ENCODE peak calls at places on chromosomes 4 and X, in six cellular contexts. Z is A549, K is IMR-90, C is PC-3, Q is HepG2, X is GM23338. D is an unnamed sample.
A peak's percentile ranks its signal among the peaks of the same experiment; 100 is the strongest.

GRCh38 chr4:87130985-87131753 is 89.2 kb downstream of the KLHL8 start:
- DNase-seq in K (no peak), X (no peak), Z (peak; percentile 3), Q (no peak), C (no peak), D (no peak)

GRCh38 chrX:120604359-120604782 is 470 bp downstream of the MCTS1 start:
- DNase-seq in X (no peak), Z (peak; percentile 38), Q (peak; percentile 5), C (peak; percentile 37), K (peak; percentile 33), D (peak; percentile 79)

GRCh38 chr4:8549352-8549931 is 30.8 kb upstream of the GPR78 start:
- DNase-seq in Q (no peak), Z (no peak), C (no peak), X (no peak), K (no peak), D (peak; percentile 37)

GRCh38 chr4:1488831-1489638 is 82.8 kb upstream of the NKX1-1 start:
- DNase-seq in X (no peak), C (no peak), K (no peak), Q (no peak), Z (no peak), D (peak; percentile 76)

GRCh38 chr4:88522702-88523324 is 763 bp downstream of the PYURF start:
- DNase-seq in Q (peak; percentile 9), C (peak; percentile 16), X (peak; percentile 41), K (peak; percentile 33), Z (peak; percentile 30), D (peak; percentile 63)

GRCh38 chr4:17932041-17932440 is 89.5 kb downstream of the LCORL start:
- DNase-seq in K (peak; percentile 56), Z (no peak), C (no peak), X (no peak), Q (no peak), D (no peak)

GRCh38 chr4:71460368-71460767 is 121.5 kb downstream of the SLC4A4 start:
- DNase-seq in C (peak; percentile 20), K (no peak), Z (peak; percentile 60), X (no peak), Q (no peak), D (no peak)

GRCh38 chrX:24392709-24393108 is 32.3 kb downstream of the SUPT20HL1 start:
- DNase-seq in C (no peak), Z (no peak), K (no peak), X (no peak), Q (no peak), D (no peak)

GRCh38 chr4:148163011-148163410 is 279.2 kb downstream of the NR3C2 start:
- DNase-seq in X (no peak), C (no peak), Q (no peak), Z (no peak), K (no peak), D (no peak)

GRCh38 chr4:8295471-8295870 is 25.9 kb downstream of the HTRA3 start:
- DNase-seq in X (no peak), Z (no peak), K (no peak), C (no peak), Q (no peak), D (peak; percentile 22)

DNA sequence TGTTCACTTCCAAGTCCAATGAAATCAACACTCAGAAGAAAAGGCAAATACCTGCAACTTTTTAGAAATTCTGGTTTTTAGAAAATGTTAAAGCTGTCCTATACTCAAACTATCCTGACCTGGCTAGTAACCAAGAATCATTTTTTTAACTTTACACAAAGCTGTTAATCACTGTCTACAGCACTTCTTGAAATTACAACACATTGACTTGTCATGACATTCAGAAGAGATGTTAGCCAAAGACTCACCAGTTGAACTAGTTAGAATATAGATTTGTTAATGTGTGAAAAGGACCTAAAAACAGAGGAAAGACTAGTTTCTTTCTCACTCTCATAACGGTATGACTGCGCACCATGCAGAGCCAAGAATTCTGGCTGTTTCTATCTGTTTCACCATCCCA is 98.8 kb downstream of the COX18 start:
- DNase-seq in Q (no peak), C (no peak), K (no peak), X (no peak), Z (no peak), D (no peak)
- H3K4me2 ChIP-seq in Q (no peak overlapping the region), C (peak overlapping the region; percentile 52), K (no peak overlapping the region), X (no peak overlapping the region), Z (peak overlapping the region; percentile 53), D (peak overlapping the region; percentile 64)

GRCh38 chr4:172055498-172055897 is 242.3 kb downstream of the GALNTL6 start:
- DNase-seq in Q (no peak), X (no peak), C (no peak), Z (no peak), K (no peak), D (no peak)

GRCh38 chr4:172055046-172055445 is 241.8 kb downstream of the GALNTL6 start:
- DNase-seq in Z (no peak), C (no peak), Q (no peak), K (no peak), X (no peak), D (no peak)
- H3K4me2 ChIP-seq in Z (no peak overlapping the region), C (no peak overlapping the region), Q (no peak overlapping the region), K (no peak overlapping the region), X (no peak overlapping the region), D (no peak overlapping the region)

DNA sequence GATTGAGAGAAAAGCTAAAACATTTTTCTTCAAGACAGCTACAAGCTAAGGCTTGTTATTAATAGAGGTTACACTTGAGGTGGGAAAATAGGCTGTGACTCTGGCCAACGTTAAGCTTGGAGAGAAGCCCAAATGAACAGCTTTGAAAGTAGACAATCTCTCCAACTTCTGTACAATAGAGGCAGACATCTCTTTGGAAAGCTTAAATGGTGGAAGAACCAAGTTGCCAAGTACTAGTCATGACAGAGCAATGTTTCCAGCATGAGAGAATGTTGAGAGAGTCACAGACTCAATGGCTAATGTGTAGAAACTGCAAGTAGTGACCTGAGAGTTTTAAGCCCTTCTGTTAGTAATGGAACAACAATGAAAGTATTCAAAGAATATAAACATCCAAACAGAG is 298.1 kb downstream of the INPP4B start:
- DNase-seq in C (no peak), X (no peak), K (peak; percentile 57), Q (no peak), Z (no peak), D (no peak)
- H3K4me2 ChIP-seq in C (no peak overlapping the region), X (no peak overlapping the region), K (no peak overlapping the region), Q (no peak overlapping the region), Z (no peak overlapping the region), D (no peak overlapping the region)

GRCh38 chr4:145281224-145281623 is 100.8 kb upstream of the OTUD4 start:
- DNase-seq in X (no peak), K (no peak), Q (no peak), Z (no peak), C (no peak), D (no peak)

GRCh38 chr4:145279122-145279960 is 99.0 kb upstream of the OTUD4 start:
- DNase-seq in Z (no peak), C (peak; percentile 77), Q (no peak), X (no peak), K (peak; percentile 81), D (peak; percentile 74)

GRCh38 chr4:145280541-145280940 is 100.2 kb upstream of the OTUD4 start:
- DNase-seq in C (no peak), K (no peak), Z (no peak), X (no peak), Q (no peak), D (no peak)

GRCh38 chr4:145276044-145276443 is 95.7 kb upstream of the OTUD4 start:
- DNase-seq in C (no peak), K (no peak), Q (no peak), Z (no peak), X (no peak), D (no peak)

GRCh38 chr4:145278341-145279121 is 98.1 kb upstream of the OTUD4 start:
- DNase-seq in Q (no peak), Z (no peak), X (no peak), K (peak; percentile 87), C (peak; percentile 60), D (peak; percentile 71)
- H3K4me2 ChIP-seq in Q (no peak overlapping the region), Z (no peak overlapping the region), X (no peak overlapping the region), K (peak overlapping the region; percentile 68), C (peak overlapping the region; percentile 44), D (peak overlapping the region; percentile 50)

DNA sequence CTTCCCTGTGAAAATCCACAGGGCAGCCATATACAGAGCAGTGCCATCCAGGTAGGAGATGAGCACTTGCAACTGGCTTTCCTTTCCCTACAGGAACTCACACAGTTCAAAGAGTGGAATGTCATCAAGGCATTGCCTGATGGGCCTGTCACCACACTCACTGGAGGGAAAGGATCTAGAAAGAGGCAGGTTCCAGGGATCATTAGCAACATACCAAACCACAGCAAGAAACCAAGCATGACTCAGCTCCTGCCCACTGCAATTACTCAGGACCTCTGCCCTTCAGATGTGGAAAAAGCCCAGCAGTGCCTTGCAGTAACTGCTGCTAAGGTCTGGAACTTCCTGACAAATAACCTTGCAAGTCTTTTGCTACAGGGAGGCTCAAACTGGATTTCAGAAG is 101.2 kb downstream of the ZNF674 start:
- DNase-seq in Q (peak; percentile 40), Z (peak; percentile 34), C (peak; percentile 85), K (peak; percentile 89), X (no peak), D (peak; percentile 90)
- H3K4me2 ChIP-seq in Q (no peak overlapping the region), Z (no peak overlapping the region), C (peak overlapping the region; percentile 22), K (no peak overlapping the region), X (no peak overlapping the region), D (no peak overlapping the region)

GRCh38 chr4:53676402-53676871 is 85.2 kb upstream of the LNX1 start:
- DNase-seq in X (no peak), K (peak; percentile 74), Z (no peak), Q (no peak), C (no peak), D (no peak)
- H3K4me2 ChIP-seq in X (no peak overlapping the region), K (peak overlapping the region; percentile 56), Z (no peak overlapping the region), Q (no peak overlapping the region), C (no peak overlapping the region), D (peak overlapping the region; percentile 11)

GRCh38 chrX:70455366-70456202 is 10.9 kb downstream of the DLG3 start:
- DNase-seq in K (no peak), Q (no peak), X (peak; percentile 65), Z (no peak), C (peak; percentile 46), D (peak; percentile 83)
- H3K4me2 ChIP-seq in K (peak overlapping the region; percentile 97), Q (peak overlapping the region; percentile 73), X (peak overlapping the region; percentile 90), Z (peak overlapping the region; percentile 85), C (peak overlapping the region; percentile 83), D (peak overlapping the region; percentile 92)

DNA sequence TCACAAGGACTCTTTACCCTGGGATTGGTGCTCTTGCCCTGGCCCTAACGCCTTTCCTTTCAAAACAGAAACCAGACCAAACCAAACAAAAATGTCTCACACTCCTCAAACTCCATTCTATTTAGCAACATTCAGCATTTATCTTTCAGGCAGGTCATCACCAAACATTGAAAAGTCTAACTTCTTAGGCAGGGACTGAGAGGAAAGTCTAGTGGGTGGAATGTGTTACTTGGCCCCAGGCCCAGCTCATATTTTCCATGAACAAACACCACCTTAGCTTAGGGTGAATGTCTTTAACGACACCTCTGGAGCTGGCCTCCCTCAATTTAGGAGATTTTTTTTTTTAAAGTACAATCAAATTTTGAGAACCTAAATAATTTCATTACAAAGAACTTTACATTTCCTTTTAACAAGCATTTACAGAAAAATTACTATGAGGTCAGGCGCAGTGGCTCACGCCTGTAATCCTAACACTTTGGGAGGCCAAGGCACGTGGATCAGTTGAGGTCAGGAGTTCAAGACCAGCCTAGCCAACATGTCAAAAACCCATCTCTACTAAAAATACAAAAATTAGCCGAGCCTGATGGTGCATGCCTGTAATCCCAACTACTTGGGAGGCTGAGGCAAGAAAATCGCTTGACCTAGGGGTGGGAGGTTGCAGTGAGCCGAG is 10.2 kb upstream of the N4BP2 start:
- DNase-seq in Z (peak; percentile 83), K (peak; percentile 64), Q (peak; percentile 93), X (no peak), C (peak; percentile 53), D (peak; percentile 83)
- H3K4me2 ChIP-seq in Z (peak overlapping the region; percentile 72), K (peak overlapping the region; percentile 1), Q (peak overlapping the region; percentile 48), X (no peak overlapping the region), C (peak overlapping the region; percentile 36), D (peak overlapping the region; percentile 61)

D was measured in osteoblast.